ENCODE peak calls at places on chromosomes 7 and 10, in nine cellular contexts. S, J, E, W, P, H, K, A and T are unnamed samples.

GRCh38 chr7:23418046-23418445 is 52.2 kb downstream of the IGF2BP3 start:
- DNase-seq in S (no peak), J (no peak), E (peak), W (no peak), P (no peak), H (no peak), K (no peak), A (peak), T (no peak)

GRCh38 chr7:78528964-78529363 is 730.4 kb downstream of the PHTF2 start:
- DNase-seq in S (no peak), J (no peak), E (no peak), W (no peak), P (no peak), H (no peak), K (no peak), A (peak), T (no peak)

GRCh38 chr7:19401461-19401860 is 256.2 kb upstream of the FERD3L start:
- DNase-seq in S (no peak), J (no peak), E (no peak), W (no peak), P (no peak), H (no peak), K (no peak), A (no peak), T (no peak)

GRCh38 chr10:78765726-78766335 is 302.9 kb upstream of the ZMIZ1 start:
- DNase-seq in S (no peak), J (no peak), E (no peak), W (no peak), P (no peak), H (no peak), K (no peak), A (no peak), T (no peak)

GRCh38 chr10:118981946-118982345 is 47.6 kb upstream of the NANOS1 start:
- DNase-seq in S (no peak), J (no peak), E (no peak), W (no peak), P (no peak), H (no peak), K (no peak), A (no peak), T (no peak)

GRCh38 chr7:39609462-39610149 is 13.8 kb upstream of the RALA start:
- DNase-seq in S (no peak), J (no peak), E (no peak), W (peak), P (no peak), H (peak), K (peak), A (peak), T (peak)

GRCh38 chr10:13686331-13686752 is 99.6 kb downstream of the PRPF18 start:
- DNase-seq in S (no peak), J (no peak), E (peak), W (no peak), P (no peak), H (no peak), K (peak), A (no peak), T (no peak)

GRCh38 chr7:142957723-142958122 is 4.4 kb downstream of the KEL start:
- DNase-seq in S (no peak), J (no peak), E (no peak), W (no peak), P (no peak), H (no peak), K (no peak), A (no peak), T (no peak)

GRCh38 chr7:78018541-78019456 is 220.2 kb downstream of the PHTF2 start:
- DNase-seq in S (no peak), J (peak), E (peak), W (peak), P (no peak), H (no peak), K (peak), A (peak), T (peak)

GRCh38 chr7:20157456-20157855 is 59.7 kb downstream of the MACC1 start:
- DNase-seq in S (no peak), J (no peak), E (no peak), W (no peak), P (no peak), H (no peak), K (no peak), A (no peak), T (no peak)

GRCh38 chr7:105853931-105854419 is 22.4 kb downstream of the ATXN7L1 start:
- DNase-seq in S (no peak), J (no peak), E (peak), W (no peak), P (no peak), H (no peak), K (no peak), A (peak), T (no peak)

GRCh38 chr7:23268746-23269145 is 22.2 kb downstream of the GPNMB start:
- DNase-seq in S (no peak), J (no peak), E (no peak), W (no peak), P (no peak), H (no peak), K (peak), A (peak), T (no peak)

GRCh38 chr7:47724335-47724982 is 142.5 kb upstream of the TNS3 start:
- DNase-seq in S (no peak), J (peak), E (peak), W (no peak), P (no peak), H (no peak), K (peak), A (peak), T (no peak)

GRCh38 chr7:41930538-41931262 is 227.8 kb upstream of the INHBA start:
- DNase-seq in S (no peak), J (no peak), E (peak), W (no peak), P (no peak), H (no peak), K (no peak), A (peak), T (no peak)

GRCh38 chr10:111698711-111699110 is 484.9 kb downstream of the GPAM start:
- DNase-seq in S (no peak), J (no peak), E (no peak), W (no peak), P (no peak), H (no peak), K (no peak), A (peak), T (no peak)

GRCh38 chr7:6553460-6554044 is 2.3 kb upstream of the GRID2IP start:
- DNase-seq in S (no peak), J (peak), E (no peak), W (no peak), P (no peak), H (no peak), K (no peak), A (no peak), T (no peak)

GRCh38 chr10:79347226-79347893 is at the start of gene PPIF:
- DNase-seq in S (peak), J (peak), E (peak), W (peak), P (peak), H (peak), K (peak), A (peak), T (peak)

GRCh38 chr10:70694410-70695179 is 22.3 kb downstream of the ADAMTS14 start:
- DNase-seq in S (no peak), J (no peak), E (peak), W (no peak), P (no peak), H (no peak), K (no peak), A (peak), T (no peak)

GRCh38 chr7:41117431-41117830 is 585.5 kb downstream of the INHBA start:
- DNase-seq in S (no peak), J (no peak), E (no peak), W (no peak), P (no peak), H (no peak), K (no peak), A (no peak), T (no peak)

GRCh38 chr10:103685880-103686669 is 169.3 kb downstream of the SH3PXD2A start:
- DNase-seq in S (peak), J (peak), E (peak), W (peak), P (peak), H (peak), K (peak), A (peak), T (peak)

GRCh38 chr7:94052398-94053180 is 48.4 kb upstream of the BET1 start:
- DNase-seq in S (no peak), J (no peak), E (no peak), W (no peak), P (no peak), H (no peak), K (peak), A (peak), T (no peak)

GRCh38 chr7:98248156-98248555 is 3.9 kb downstream of the TECPR1 start:
- DNase-seq in S (no peak), J (no peak), E (no peak), W (no peak), P (no peak), H (no peak), K (no peak), A (no peak), T (no peak)

GRCh38 chr7:27952393-27953290 is 212.7 kb downstream of the TAX1BP1 start:
- DNase-seq in S (no peak), J (no peak), E (peak), W (no peak), P (no peak), H (no peak), K (no peak), A (peak), T (peak)

GRCh38 chr7:44977956-44978355 is 859 bp downstream of the MYO1G start:
- DNase-seq in S (no peak), J (no peak), E (no peak), W (no peak), P (no peak), H (no peak), K (no peak), A (no peak), T (no peak)

GRCh38 chr7:128017460-128017859 is 13.8 kb downstream of the LRRC4 start:
- DNase-seq in S (no peak), J (no peak), E (no peak), W (no peak), P (no peak), H (no peak), K (no peak), A (no peak), T (no peak)

GRCh38 chr7:47195641-47196040 is 386.3 kb downstream of the TNS3 start:
- DNase-seq in S (no peak), J (peak), E (no peak), W (no peak), P (no peak), H (no peak), K (peak), A (no peak), T (no peak)

GRCh38 chr7:101550641-101551531 is 78.2 kb downstream of the MYL10 start:
- DNase-seq in S (no peak), J (no peak), E (no peak), W (peak), P (no peak), H (no peak), K (no peak), A (peak), T (no peak)

GRCh38 chr10:72337039-72337629 is 17.6 kb downstream of the DNAJB12 start:
- DNase-seq in S (peak), J (peak), E (peak), W (peak), P (peak), H (peak), K (peak), A (peak), T (peak)

GRCh38 chr10:1539216-1539615 is 198.1 kb downstream of the ADARB2 start:
- DNase-seq in S (no peak), J (no peak), E (no peak), W (no peak), P (no peak), H (no peak), K (no peak), A (no peak), T (peak)

GRCh38 chr10:13882112-13882711 is 295.4 kb downstream of the PRPF18 start:
- DNase-seq in S (no peak), J (no peak), E (peak), W (peak), P (no peak), H (no peak), K (peak), A (peak), T (no peak)

GRCh38 chr7:42745357-42746022 is 166.4 kb downstream of the C7orf25 start:
- DNase-seq in S (peak), J (peak), E (peak), W (no peak), P (no peak), H (no peak), K (peak), A (peak), T (no peak)